ENCODE peak calls at places on chromosomes 4 and X, in seven cellular contexts. E is T-helper 2 cell, C is lung microvascular endothelial cell, Q is epithelial cell of esophagus, H is cardiac fibroblast, K is BJ, I is mesothelial cell of epicardium. W is an unnamed sample.

GRCh38 chr4:38046735-38047487 is 86.7 kb downstream of the PTTG2 start:
- DNase-seq in H (peak; percentile 52), Q (peak; percentile 20), K (no peak), E (no peak), I (no peak), C (no peak), W (no peak)

GRCh38 chrX:63275127-63275526 is 76.0 kb downstream of the SPIN4 start:
- DNase-seq in I (no peak), K (no peak), H (peak; percentile 5), Q (peak; percentile 41), E (no peak), C (peak; percentile 56), W (no peak)

GRCh38 chrX:120125444-120125843 is 9.7 kb upstream of the RHOXF1 start:
- DNase-seq in K (no peak), C (peak; percentile 9), E (no peak), Q (no peak), I (no peak), H (peak; percentile 2), W (no peak)

GRCh38 chr4:71026086-71026485 is 32.6 kb downstream of the DCK start:
- DNase-seq in Q (peak; percentile 77), C (peak; percentile 85), E (no peak), H (peak; percentile 68), I (no peak), K (peak; percentile 14), W (no peak)

GRCh38 chr4:86493460-86493859 is 100.7 kb upstream of the PTPN13 start:
- DNase-seq in E (no peak), I (no peak), C (no peak), Q (peak; percentile 40), H (peak; percentile 53), K (no peak), W (no peak)

GRCh38 chrX:67105758-67106116 is 438.1 kb upstream of the AR start:
- DNase-seq in H (no peak), Q (no peak), K (no peak), I (no peak), C (no peak), E (no peak), W (no peak)

GRCh38 chrX:119579414-119579813 is 5.1 kb downstream of the UBE2A start:
- DNase-seq in C (no peak), Q (no peak), H (no peak), K (no peak), I (no peak), E (no peak), W (no peak)

GRCh38 chr4:81896936-81897335 is 425.2 kb upstream of the RASGEF1B start:
- DNase-seq in I (no peak), K (no peak), H (no peak), C (no peak), Q (peak; percentile 56), E (no peak), W (no peak)

GRCh38 chr4:124337874-124338273 is 374.7 kb downstream of the ANKRD50 start:
- DNase-seq in I (no peak), C (no peak), E (no peak), K (no peak), Q (no peak), H (peak; percentile 20), W (peak; percentile 3)

GRCh38 chr4:66855956-66856355 is 689.3 kb downstream of the CENPC start:
- DNase-seq in K (no peak), Q (peak; percentile 46), H (peak; percentile 13), E (no peak), C (no peak), I (no peak), W (no peak)

GRCh38 chrX:22063284-22063683 is 31.2 kb downstream of the PHEX start:
- DNase-seq in I (no peak), K (no peak), H (peak; percentile 17), Q (peak; percentile 4), E (no peak), C (no peak), W (no peak)

GRCh38 chr4:6345096-6345830 is 75.6 kb downstream of the WFS1 start:
- DNase-seq in Q (no peak), H (no peak), K (no peak), I (no peak), E (no peak), C (no peak), W (peak; percentile 46)

GRCh38 chr4:176925962-176926361 is 133.2 kb upstream of the VEGFC start:
- DNase-seq in H (no peak), K (no peak), E (no peak), Q (no peak), I (no peak), C (no peak), W (no peak)

GRCh38 chr4:128288689-128289106 is 1.1 kb upstream of the PGRMC2 start:
- DNase-seq in H (peak; percentile 50), E (peak; percentile 13), Q (peak; percentile 86), C (peak; percentile 40), K (no peak), I (no peak), W (no peak)

GRCh38 chr4:8258813-8259212 is 10.7 kb upstream of the HTRA3 start:
- DNase-seq in E (no peak), K (no peak), I (no peak), Q (no peak), H (no peak), C (no peak), W (no peak)

GRCh38 chr4:98745372-98745771 is 87.0 kb upstream of the TSPAN5 start:
- DNase-seq in K (no peak), Q (peak; percentile 59), C (peak; percentile 54), H (peak; percentile 62), E (no peak), I (no peak), W (no peak)

GRCh38 chrX:144327515-144327914 is 443.6 kb downstream of the UBE2NL start:
- DNase-seq in I (no peak), K (no peak), E (no peak), H (no peak), Q (no peak), C (no peak), W (no peak)

GRCh38 chrX:13875572-13875971 is 58.7 kb upstream of the GPM6B start:
- DNase-seq in K (no peak), H (no peak), I (no peak), C (no peak), E (no peak), Q (no peak), W (no peak)

GRCh38 chr4:169823685-169824084 is 65.9 kb upstream of the HPF1 start:
- DNase-seq in I (peak; percentile 29), Q (peak; percentile 83), E (no peak), C (peak; percentile 91), H (peak; percentile 61), K (no peak), W (peak; percentile 24)

GRCh38 chr4:168981460-168981859 is 28.6 kb downstream of the CBR4 start:
- DNase-seq in C (no peak), Q (no peak), I (no peak), K (no peak), E (no peak), H (peak; percentile 35), W (no peak)

GRCh38 chr4:5125326-5125725 is 74.0 kb downstream of the STK32B start:
- DNase-seq in I (no peak), C (no peak), E (no peak), H (no peak), Q (no peak), K (no peak), W (peak; percentile 22)

GRCh38 chr4:43550981-43551627 is 658.6 kb downstream of the GRXCR1 start:
- DNase-seq in E (no peak), I (no peak), K (no peak), Q (no peak), C (no peak), H (no peak), W (peak; percentile 61)

GRCh38 chr4:27702710-27703431 is 842.2 kb downstream of the STIM2 start:
- DNase-seq in K (no peak), Q (peak; percentile 69), I (no peak), C (no peak), H (no peak), E (no peak), W (no peak)

GRCh38 chrX:106718709-106719108 is 7.8 kb upstream of the RNF128 start:
- DNase-seq in Q (no peak), K (no peak), E (no peak), I (no peak), H (no peak), C (no peak), W (no peak)

GRCh38 chr4:165234766-165235165 is 27.4 kb downstream of the KLHL2 start:
- DNase-seq in I (no peak), H (no peak), E (no peak), C (no peak), K (no peak), Q (no peak), W (no peak)

GRCh38 chr4:102449751-102450352 is 51.3 kb upstream of the NFKB1 start:
- DNase-seq in C (peak; percentile 75), K (no peak), E (peak; percentile 16), Q (peak; percentile 79), I (no peak), H (peak; percentile 80), W (peak; percentile 31)

GRCh38 chr4:181528570-181529184 is 714.5 kb upstream of the TENM3 start:
- DNase-seq in C (peak; percentile 38), E (no peak), H (peak; percentile 75), K (no peak), I (peak; percentile 37), Q (peak; percentile 80), W (no peak)

GRCh38 chr4:37780444-37781133 is 45.9 kb upstream of the PGM2 start:
- DNase-seq in I (no peak), Q (peak; percentile 31), H (peak; percentile 61), C (no peak), K (no peak), E (peak; percentile 28), W (no peak)

GRCh38 chr4:15893967-15894366 is 44.6 kb downstream of the FGFBP1 start:
- DNase-seq in C (no peak), E (no peak), H (peak; percentile 92), K (peak; percentile 93), Q (peak; percentile 99), I (no peak), W (no peak)

GRCh38 chr4:169251291-169252235 is 19.2 kb downstream of the SH3RF1 start:
- DNase-seq in Q (peak; percentile 65), I (no peak), C (no peak), H (no peak), K (no peak), E (no peak), W (no peak)

GRCh38 chrX:154366666-154367055 is 7.8 kb downstream of the FLNA start:
- DNase-seq in C (no peak), E (no peak), Q (no peak), K (no peak), H (no peak), I (no peak), W (peak; percentile 39)

GRCh38 chr4:97309111-97309510 is 834.2 kb downstream of the STPG2 start:
- DNase-seq in E (no peak), C (no peak), H (no peak), K (no peak), Q (no peak), I (no peak), W (no peak)

W was measured in upper lobe of left lung.